ENCODE peak calls at places on chromosomes 1 and 21, in six cellular contexts. R is right cardiac atrium, W is iPS-NIHi11, Z is heart left ventricle, G is SHP77, L is PC-9. A is an unnamed sample.

GRCh38 chr1:151720190-151720953 is 950 bp upstream of the RIIAD1 start:
- DNase-seq in W (no peak), L (no peak), Z (no peak), R (no peak), G (no peak), A (no peak)

GRCh38 chr1:208042868-208043267 is 131.9 kb upstream of the CD34 start:
- DNase-seq in R (no peak), G (no peak), W (no peak), L (no peak), Z (no peak), A (no peak)

GRCh38 chr1:36464605-36465393 is 615 bp upstream of the MRPS15 start:
- DNase-seq in Z (no peak), W (peak), G (peak), R (no peak), L (peak), A (no peak)

GRCh38 chr1:66022904-66023620 is 230.4 kb downstream of the PDE4B start:
- DNase-seq in L (no peak), W (peak), Z (no peak), R (no peak), G (no peak), A (no peak)

GRCh38 chr1:1573843-1574720 is 581 bp downstream of the SSU72 start:
- DNase-seq in R (peak), G (peak), W (peak), Z (peak), L (peak), A (peak)

GRCh38 chr21:30289414-30289813 is at the start of gene KRTAP25-1:
- DNase-seq in G (no peak), W (no peak), Z (no peak), L (no peak), R (no peak), A (no peak)

GRCh38 chr1:21318714-21319159 is 28.5 kb upstream of the ECE1 start:
- DNase-seq in W (no peak), R (peak), Z (peak), L (no peak), G (no peak), A (no peak)

GRCh38 chr1:242411906-242412305 is 112.6 kb downstream of the PLD5 start:
- DNase-seq in G (no peak), Z (no peak), W (no peak), R (no peak), L (no peak), A (no peak)

GRCh38 chr21:33339135-33339534 is 14.4 kb downstream of the IFNAR1 start:
- DNase-seq in W (no peak), G (no peak), L (no peak), R (no peak), Z (no peak), A (no peak)

GRCh38 chr1:23483327-23484252 is at the start of gene ASAP3:
- DNase-seq in Z (peak), G (no peak), R (peak), L (no peak), W (peak), A (peak)

GRCh38 chr1:72227667-72228066 is 54.7 kb downstream of the NEGR1 start:
- DNase-seq in R (no peak), Z (no peak), L (no peak), W (no peak), G (no peak), A (no peak)

A was measured in HepG2.